ENCODE peak calls at places on chromosomes 4 and X, in ten cellular contexts. One of them, this sample, is unnamed.

GRCh38 chr4:165070560-165070959 is 16.9 kb downstream of the TRIM75 start:
- DNase-seq in uterus: no peak
- DNase-seq in stomach: no peak
- DNase-seq in body of pancreas: no peak
- DNase-seq in endothelial cell of umbilical vein: no peak
- DNase-seq in upper lobe of left lung: no peak
- DNase-seq in adrenal gland: no peak
- DNase-seq in suprapubic skin: no peak
- DNase-seq in esophagus squamous epithelium: no peak
- DNase-seq in HepG2: no peak
- DNase-seq in this sample: no peak

GRCh38 chr4:20809796-20810195 is 109.5 kb downstream of the PACRGL start:
- DNase-seq in uterus: no peak
- DNase-seq in stomach: no peak
- DNase-seq in body of pancreas: peak
- DNase-seq in endothelial cell of umbilical vein: no peak
- DNase-seq in upper lobe of left lung: peak
- DNase-seq in adrenal gland: no peak
- DNase-seq in suprapubic skin: no peak
- DNase-seq in esophagus squamous epithelium: no peak
- DNase-seq in HepG2: peak
- DNase-seq in this sample: no peak

GRCh38 chr4:138062929-138063328 is 179.2 kb downstream of the SLC7A11 start:
- DNase-seq in uterus: no peak
- DNase-seq in stomach: no peak
- DNase-seq in body of pancreas: no peak
- DNase-seq in endothelial cell of umbilical vein: peak
- DNase-seq in upper lobe of left lung: no peak
- DNase-seq in adrenal gland: no peak
- DNase-seq in suprapubic skin: no peak
- DNase-seq in esophagus squamous epithelium: no peak
- DNase-seq in HepG2: no peak
- DNase-seq in this sample: no peak

GRCh38 chr4:10075953-10076391 is 40.6 kb downstream of the WDR1 start:
- DNase-seq in uterus: peak
- DNase-seq in stomach: peak
- DNase-seq in body of pancreas: peak
- DNase-seq in endothelial cell of umbilical vein: no peak
- DNase-seq in upper lobe of left lung: peak
- DNase-seq in adrenal gland: no peak
- DNase-seq in suprapubic skin: no peak
- DNase-seq in esophagus squamous epithelium: no peak
- DNase-seq in HepG2: no peak
- DNase-seq in this sample: no peak

GRCh38 chrX:29299689-29300088 is 712.4 kb downstream of the IL1RAPL1 start:
- DNase-seq in uterus: no peak
- DNase-seq in stomach: no peak
- DNase-seq in body of pancreas: no peak
- DNase-seq in endothelial cell of umbilical vein: no peak
- DNase-seq in upper lobe of left lung: no peak
- DNase-seq in adrenal gland: no peak
- DNase-seq in suprapubic skin: no peak
- DNase-seq in esophagus squamous epithelium: no peak
- DNase-seq in HepG2: no peak
- DNase-seq in this sample: no peak

GRCh38 chr4:153295131-153295755 is 49.2 kb upstream of the MND1 start:
- DNase-seq in uterus: no peak
- DNase-seq in stomach: no peak
- DNase-seq in body of pancreas: peak
- DNase-seq in endothelial cell of umbilical vein: no peak
- DNase-seq in upper lobe of left lung: no peak
- DNase-seq in adrenal gland: no peak
- DNase-seq in suprapubic skin: no peak
- DNase-seq in esophagus squamous epithelium: no peak
- DNase-seq in HepG2: no peak
- DNase-seq in this sample: no peak

GRCh38 chrX:29435396-29435795 is 780.0 kb upstream of the MAGEB2 start:
- DNase-seq in uterus: no peak
- DNase-seq in stomach: no peak
- DNase-seq in body of pancreas: no peak
- DNase-seq in endothelial cell of umbilical vein: peak
- DNase-seq in upper lobe of left lung: no peak
- DNase-seq in adrenal gland: no peak
- DNase-seq in suprapubic skin: no peak
- DNase-seq in esophagus squamous epithelium: no peak
- DNase-seq in HepG2: no peak
- DNase-seq in this sample: no peak

GRCh38 chrX:150540965-150541364 is 27.5 kb upstream of the MTM1 start:
- DNase-seq in uterus: no peak
- DNase-seq in stomach: no peak
- DNase-seq in body of pancreas: no peak
- DNase-seq in endothelial cell of umbilical vein: no peak
- DNase-seq in upper lobe of left lung: no peak
- DNase-seq in adrenal gland: no peak
- DNase-seq in suprapubic skin: no peak
- DNase-seq in esophagus squamous epithelium: no peak
- DNase-seq in HepG2: no peak
- DNase-seq in this sample: no peak

GRCh38 chrX:37383313-37383712 is 34.1 kb downstream of the PRRG1 start:
- DNase-seq in uterus: no peak
- DNase-seq in stomach: no peak
- DNase-seq in body of pancreas: no peak
- DNase-seq in endothelial cell of umbilical vein: no peak
- DNase-seq in upper lobe of left lung: no peak
- DNase-seq in adrenal gland: no peak
- DNase-seq in suprapubic skin: no peak
- DNase-seq in esophagus squamous epithelium: no peak
- DNase-seq in HepG2: no peak
- DNase-seq in this sample: no peak

GRCh38 chr4:169252339-169253086 is 18.2 kb downstream of the SH3RF1 start:
- DNase-seq in uterus: no peak
- DNase-seq in stomach: no peak
- DNase-seq in body of pancreas: no peak
- DNase-seq in endothelial cell of umbilical vein: peak
- DNase-seq in upper lobe of left lung: no peak
- DNase-seq in adrenal gland: no peak
- DNase-seq in suprapubic skin: no peak
- DNase-seq in esophagus squamous epithelium: no peak
- DNase-seq in HepG2: no peak
- DNase-seq in this sample: no peak

GRCh38 chr4:44583393-44583792 is 68.0 kb downstream of the YIPF7 start:
- DNase-seq in uterus: no peak
- DNase-seq in stomach: no peak
- DNase-seq in body of pancreas: no peak
- DNase-seq in endothelial cell of umbilical vein: no peak
- DNase-seq in upper lobe of left lung: no peak
- DNase-seq in adrenal gland: no peak
- DNase-seq in suprapubic skin: no peak
- DNase-seq in esophagus squamous epithelium: no peak
- DNase-seq in HepG2: no peak
- DNase-seq in this sample: no peak

GRCh38 chr4:6586715-6587325 is 11.8 kb downstream of the MAN2B2 start:
- DNase-seq in uterus: no peak
- DNase-seq in stomach: no peak
- DNase-seq in body of pancreas: no peak
- DNase-seq in endothelial cell of umbilical vein: no peak
- DNase-seq in upper lobe of left lung: no peak
- DNase-seq in adrenal gland: no peak
- DNase-seq in suprapubic skin: no peak
- DNase-seq in esophagus squamous epithelium: no peak
- DNase-seq in HepG2: peak
- DNase-seq in this sample: no peak

GRCh38 chr4:6580353-6580752 is 5.4 kb downstream of the MAN2B2 start:
- DNase-seq in uterus: no peak
- DNase-seq in stomach: no peak
- DNase-seq in body of pancreas: no peak
- DNase-seq in endothelial cell of umbilical vein: no peak
- DNase-seq in upper lobe of left lung: no peak
- DNase-seq in adrenal gland: no peak
- DNase-seq in suprapubic skin: no peak
- DNase-seq in esophagus squamous epithelium: no peak
- DNase-seq in HepG2: no peak
- DNase-seq in this sample: no peak

GRCh38 chr4:6584865-6585264 is 9.9 kb downstream of the MAN2B2 start:
- DNase-seq in uterus: no peak
- DNase-seq in stomach: no peak
- DNase-seq in body of pancreas: no peak
- DNase-seq in endothelial cell of umbilical vein: no peak
- DNase-seq in upper lobe of left lung: no peak
- DNase-seq in adrenal gland: no peak
- DNase-seq in suprapubic skin: no peak
- DNase-seq in esophagus squamous epithelium: no peak
- DNase-seq in HepG2: no peak
- DNase-seq in this sample: no peak

GRCh38 chr4:6581566-6582121 is 6.7 kb downstream of the MAN2B2 start:
- DNase-seq in uterus: no peak
- DNase-seq in stomach: no peak
- DNase-seq in body of pancreas: no peak
- DNase-seq in endothelial cell of umbilical vein: no peak
- DNase-seq in upper lobe of left lung: no peak
- DNase-seq in adrenal gland: no peak
- DNase-seq in suprapubic skin: no peak
- DNase-seq in esophagus squamous epithelium: no peak
- DNase-seq in HepG2: no peak
- DNase-seq in this sample: no peak

GRCh38 chr4:6582889-6583504 is 8.0 kb downstream of the MAN2B2 start:
- DNase-seq in uterus: no peak
- DNase-seq in stomach: no peak
- DNase-seq in body of pancreas: no peak
- DNase-seq in endothelial cell of umbilical vein: peak
- DNase-seq in upper lobe of left lung: no peak
- DNase-seq in adrenal gland: no peak
- DNase-seq in suprapubic skin: no peak
- DNase-seq in esophagus squamous epithelium: no peak
- DNase-seq in HepG2: peak
- DNase-seq in this sample: no peak
- TF ChIP-seq POLR2A in uterus: no peak
- TF ChIP-seq POLR2A in stomach: no peak
- TF ChIP-seq POLR2A in body of pancreas: no peak
- TF ChIP-seq POLR2A in endothelial cell of umbilical vein: no peak
- TF ChIP-seq POLR2A in upper lobe of left lung: no peak
- TF ChIP-seq POLR2A in adrenal gland: no peak
- TF ChIP-seq POLR2A in suprapubic skin: no peak
- TF ChIP-seq POLR2A in esophagus squamous epithelium: no peak
- TF ChIP-seq POLR2A in HepG2: no peak
- TF ChIP-seq POLR2A in this sample: no peak

GRCh38 chr4:141645611-141646340 is 9.4 kb downstream of the IL15 start:
- DNase-seq in uterus: no peak
- DNase-seq in stomach: no peak
- DNase-seq in body of pancreas: no peak
- DNase-seq in endothelial cell of umbilical vein: no peak
- DNase-seq in upper lobe of left lung: no peak
- DNase-seq in adrenal gland: no peak
- DNase-seq in suprapubic skin: no peak
- DNase-seq in esophagus squamous epithelium: no peak
- DNase-seq in HepG2: no peak
- DNase-seq in this sample: no peak
- TF ChIP-seq POLR2A in uterus: no peak
- TF ChIP-seq POLR2A in stomach: no peak
- TF ChIP-seq POLR2A in body of pancreas: no peak
- TF ChIP-seq POLR2A in endothelial cell of umbilical vein: no peak
- TF ChIP-seq POLR2A in upper lobe of left lung: no peak
- TF ChIP-seq POLR2A in adrenal gland: no peak
- TF ChIP-seq POLR2A in suprapubic skin: no peak
- TF ChIP-seq POLR2A in esophagus squamous epithelium: no peak
- TF ChIP-seq POLR2A in HepG2: no peak
- TF ChIP-seq POLR2A in this sample: no peak

GRCh38 chrX:47649781-47650163 is 591 bp downstream of the ELK1 start:
- DNase-seq in uterus: no peak
- DNase-seq in stomach: no peak
- DNase-seq in body of pancreas: no peak
- DNase-seq in endothelial cell of umbilical vein: no peak
- DNase-seq in upper lobe of left lung: no peak
- DNase-seq in adrenal gland: no peak
- DNase-seq in suprapubic skin: no peak
- DNase-seq in esophagus squamous epithelium: no peak
- DNase-seq in HepG2: no peak
- DNase-seq in this sample: no peak

GRCh38 chrX:47648376-47648775 is 2.0 kb downstream of the ELK1 start:
- DNase-seq in uterus: no peak
- DNase-seq in stomach: no peak
- DNase-seq in body of pancreas: no peak
- DNase-seq in endothelial cell of umbilical vein: no peak
- DNase-seq in upper lobe of left lung: no peak
- DNase-seq in adrenal gland: no peak
- DNase-seq in suprapubic skin: no peak
- DNase-seq in esophagus squamous epithelium: no peak
- DNase-seq in HepG2: no peak
- DNase-seq in this sample: no peak

GRCh38 chrX:47649302-47649701 is 1.1 kb downstream of the ELK1 start:
- DNase-seq in uterus: no peak
- DNase-seq in stomach: no peak
- DNase-seq in body of pancreas: no peak
- DNase-seq in endothelial cell of umbilical vein: no peak
- DNase-seq in upper lobe of left lung: no peak
- DNase-seq in adrenal gland: no peak
- DNase-seq in suprapubic skin: no peak
- DNase-seq in esophagus squamous epithelium: no peak
- DNase-seq in HepG2: no peak
- DNase-seq in this sample: no peak

GRCh38 chrX:47650164-47651042 is at the start of gene ELK1:
- DNase-seq in uterus: peak
- DNase-seq in stomach: peak
- DNase-seq in body of pancreas: peak
- DNase-seq in endothelial cell of umbilical vein: peak
- DNase-seq in upper lobe of left lung: peak
- DNase-seq in adrenal gland: peak
- DNase-seq in suprapubic skin: peak
- DNase-seq in esophagus squamous epithelium: peak
- DNase-seq in HepG2: peak
- DNase-seq in this sample: peak

GRCh38 chrX:47651043-47651905 is 911 bp upstream of the ELK1 start:
- DNase-seq in uterus: no peak
- DNase-seq in stomach: no peak
- DNase-seq in body of pancreas: no peak
- DNase-seq in endothelial cell of umbilical vein: no peak
- DNase-seq in upper lobe of left lung: no peak
- DNase-seq in adrenal gland: no peak
- DNase-seq in suprapubic skin: no peak
- DNase-seq in esophagus squamous epithelium: no peak
- DNase-seq in HepG2: no peak
- DNase-seq in this sample: no peak
- TF ChIP-seq POLR2A in uterus: no peak
- TF ChIP-seq POLR2A in stomach: no peak
- TF ChIP-seq POLR2A in body of pancreas: no peak
- TF ChIP-seq POLR2A in endothelial cell of umbilical vein: no peak
- TF ChIP-seq POLR2A in upper lobe of left lung: no peak
- TF ChIP-seq POLR2A in adrenal gland: peak
- TF ChIP-seq POLR2A in suprapubic skin: no peak
- TF ChIP-seq POLR2A in esophagus squamous epithelium: no peak
- TF ChIP-seq POLR2A in HepG2: no peak
- TF ChIP-seq POLR2A in this sample: no peak

GRCh38 chr4:6910340-6910959 is 824 bp downstream of the TBC1D14 start:
- DNase-seq in uterus: no peak
- DNase-seq in stomach: no peak
- DNase-seq in body of pancreas: no peak
- DNase-seq in endothelial cell of umbilical vein: no peak
- DNase-seq in upper lobe of left lung: peak
- DNase-seq in adrenal gland: no peak
- DNase-seq in suprapubic skin: no peak
- DNase-seq in esophagus squamous epithelium: no peak
- DNase-seq in HepG2: no peak
- DNase-seq in this sample: no peak
- TF ChIP-seq POLR2A in uterus: no peak
- TF ChIP-seq POLR2A in stomach: no peak
- TF ChIP-seq POLR2A in body of pancreas: no peak
- TF ChIP-seq POLR2A in endothelial cell of umbilical vein: no peak
- TF ChIP-seq POLR2A in upper lobe of left lung: no peak
- TF ChIP-seq POLR2A in adrenal gland: peak
- TF ChIP-seq POLR2A in suprapubic skin: peak
- TF ChIP-seq POLR2A in esophagus squamous epithelium: no peak
- TF ChIP-seq POLR2A in HepG2: peak
- TF ChIP-seq POLR2A in this sample: no peak

This sample was measured in GM12891.